ENCODE peak calls at places on chromosomes 6 and 20, in six cellular contexts. One of them, this sample, is unnamed.

GRCh38 chr20:17419459-17419858 is 111.7 kb downstream of the BFSP1 start:
- DNase-seq in activated naive CD4-positive, alpha-beta T cell treated with anti-CD3 and anti-CD28 coated beads, Interleukin-2, amount 50 U/mL, for 16 hours: no peak
- DNase-seq in lung: no peak
- DNase-seq in NCI-H1092: no peak
- DNase-seq in substantia nigra: no peak
- DNase-seq in activated T-helper 1 cell treated with anti-CD3 and anti-CD28 coated beads, Interleukin-2, amount 50 U/mL, for 16 hours: no peak
- DNase-seq in this sample: no peak

GRCh38 chr20:840858-841567 is 7.5 kb downstream of the FAM110A start:
- DNase-seq in lung: peak; percentile 60
- DNase-seq in substantia nigra: no peak
- DNase-seq in activated T-helper 1 cell treated with anti-CD3 and anti-CD28 coated beads, Interleukin-2, amount 50 U/mL, for 16 hours: no peak
- DNase-seq in NCI-H1092: no peak
- DNase-seq in activated naive CD4-positive, alpha-beta T cell treated with anti-CD3 and anti-CD28 coated beads, Interleukin-2, amount 50 U/mL, for 16 hours: peak; percentile 26
- DNase-seq in this sample: peak; percentile 76

GRCh38 chr20:6142348-6142993 is 19.6 kb upstream of the FERMT1 start:
- DNase-seq in lung: no peak
- DNase-seq in NCI-H1092: peak; percentile 44
- DNase-seq in activated naive CD4-positive, alpha-beta T cell treated with anti-CD3 and anti-CD28 coated beads, Interleukin-2, amount 50 U/mL, for 16 hours: peak; percentile 21
- DNase-seq in substantia nigra: no peak
- DNase-seq in activated T-helper 1 cell treated with anti-CD3 and anti-CD28 coated beads, Interleukin-2, amount 50 U/mL, for 16 hours: no peak
- DNase-seq in this sample: peak; percentile 63

GRCh38 chr20:38602185-38602581 is 574 bp downstream of the ARHGAP40 start:
- DNase-seq in lung: no peak
- DNase-seq in NCI-H1092: no peak
- DNase-seq in activated T-helper 1 cell treated with anti-CD3 and anti-CD28 coated beads, Interleukin-2, amount 50 U/mL, for 16 hours: no peak
- DNase-seq in substantia nigra: no peak
- DNase-seq in activated naive CD4-positive, alpha-beta T cell treated with anti-CD3 and anti-CD28 coated beads, Interleukin-2, amount 50 U/mL, for 16 hours: no peak
- DNase-seq in this sample: no peak

GRCh38 chr6:151023346-151023745 is 157.8 kb downstream of the MTHFD1L start:
- DNase-seq in activated T-helper 1 cell treated with anti-CD3 and anti-CD28 coated beads, Interleukin-2, amount 50 U/mL, for 16 hours: no peak
- DNase-seq in substantia nigra: no peak
- DNase-seq in NCI-H1092: no peak
- DNase-seq in activated naive CD4-positive, alpha-beta T cell treated with anti-CD3 and anti-CD28 coated beads, Interleukin-2, amount 50 U/mL, for 16 hours: no peak
- DNase-seq in lung: no peak
- DNase-seq in this sample: no peak

GRCh38 chr6:167702241-167702827 is 124.4 kb upstream of the AFDN start:
- DNase-seq in lung: no peak
- DNase-seq in substantia nigra: no peak
- DNase-seq in activated naive CD4-positive, alpha-beta T cell treated with anti-CD3 and anti-CD28 coated beads, Interleukin-2, amount 50 U/mL, for 16 hours: no peak
- DNase-seq in activated T-helper 1 cell treated with anti-CD3 and anti-CD28 coated beads, Interleukin-2, amount 50 U/mL, for 16 hours: no peak
- DNase-seq in NCI-H1092: no peak
- DNase-seq in this sample: no peak

GRCh38 chr6:135291288-135292116 is 110.4 kb downstream of the MYB start:
- DNase-seq in activated T-helper 1 cell treated with anti-CD3 and anti-CD28 coated beads, Interleukin-2, amount 50 U/mL, for 16 hours: no peak
- DNase-seq in NCI-H1092: no peak
- DNase-seq in lung: no peak
- DNase-seq in substantia nigra: no peak
- DNase-seq in activated naive CD4-positive, alpha-beta T cell treated with anti-CD3 and anti-CD28 coated beads, Interleukin-2, amount 50 U/mL, for 16 hours: no peak
- DNase-seq in this sample: no peak

GRCh38 chr20:62880147-62880934 is 18.7 kb upstream of the TCFL5 start:
- DNase-seq in substantia nigra: no peak
- DNase-seq in activated naive CD4-positive, alpha-beta T cell treated with anti-CD3 and anti-CD28 coated beads, Interleukin-2, amount 50 U/mL, for 16 hours: no peak
- DNase-seq in NCI-H1092: no peak
- DNase-seq in lung: no peak
- DNase-seq in activated T-helper 1 cell treated with anti-CD3 and anti-CD28 coated beads, Interleukin-2, amount 50 U/mL, for 16 hours: no peak
- DNase-seq in this sample: no peak

GRCh38 chr6:139981810-139982550 is 607.5 kb upstream of the CITED2 start:
- DNase-seq in lung: no peak
- DNase-seq in activated T-helper 1 cell treated with anti-CD3 and anti-CD28 coated beads, Interleukin-2, amount 50 U/mL, for 16 hours: no peak
- DNase-seq in activated naive CD4-positive, alpha-beta T cell treated with anti-CD3 and anti-CD28 coated beads, Interleukin-2, amount 50 U/mL, for 16 hours: no peak
- DNase-seq in substantia nigra: no peak
- DNase-seq in NCI-H1092: no peak
- DNase-seq in this sample: no peak

GRCh38 chr20:53079883-53080282 is 107.7 kb downstream of the TSHZ2 start:
- DNase-seq in NCI-H1092: no peak
- DNase-seq in activated T-helper 1 cell treated with anti-CD3 and anti-CD28 coated beads, Interleukin-2, amount 50 U/mL, for 16 hours: no peak
- DNase-seq in substantia nigra: no peak
- DNase-seq in lung: no peak
- DNase-seq in activated naive CD4-positive, alpha-beta T cell treated with anti-CD3 and anti-CD28 coated beads, Interleukin-2, amount 50 U/mL, for 16 hours: no peak
- DNase-seq in this sample: no peak

GRCh38 chr20:17395729-17396128 is 135.4 kb downstream of the BFSP1 start:
- DNase-seq in lung: no peak
- DNase-seq in NCI-H1092: no peak
- DNase-seq in activated naive CD4-positive, alpha-beta T cell treated with anti-CD3 and anti-CD28 coated beads, Interleukin-2, amount 50 U/mL, for 16 hours: no peak
- DNase-seq in substantia nigra: no peak
- DNase-seq in activated T-helper 1 cell treated with anti-CD3 and anti-CD28 coated beads, Interleukin-2, amount 50 U/mL, for 16 hours: no peak
- DNase-seq in this sample: no peak

GRCh38 chr20:1456300-1456699 is 10.3 kb downstream of the NSFL1C start:
- DNase-seq in NCI-H1092: no peak
- DNase-seq in activated naive CD4-positive, alpha-beta T cell treated with anti-CD3 and anti-CD28 coated beads, Interleukin-2, amount 50 U/mL, for 16 hours: no peak
- DNase-seq in activated T-helper 1 cell treated with anti-CD3 and anti-CD28 coated beads, Interleukin-2, amount 50 U/mL, for 16 hours: no peak
- DNase-seq in lung: no peak
- DNase-seq in substantia nigra: no peak
- DNase-seq in this sample: no peak

GRCh38 chr20:23889775-23890187 is 10.2 kb upstream of the CST5 start:
- DNase-seq in NCI-H1092: peak; percentile 63
- DNase-seq in activated naive CD4-positive, alpha-beta T cell treated with anti-CD3 and anti-CD28 coated beads, Interleukin-2, amount 50 U/mL, for 16 hours: peak; percentile 62
- DNase-seq in lung: peak; percentile 76
- DNase-seq in activated T-helper 1 cell treated with anti-CD3 and anti-CD28 coated beads, Interleukin-2, amount 50 U/mL, for 16 hours: peak; percentile 27
- DNase-seq in substantia nigra: peak; percentile 12
- DNase-seq in this sample: peak; percentile 79

GRCh38 chr20:41956316-41957050 is 338.3 kb upstream of the CHD6 start:
- DNase-seq in activated naive CD4-positive, alpha-beta T cell treated with anti-CD3 and anti-CD28 coated beads, Interleukin-2, amount 50 U/mL, for 16 hours: no peak
- DNase-seq in activated T-helper 1 cell treated with anti-CD3 and anti-CD28 coated beads, Interleukin-2, amount 50 U/mL, for 16 hours: no peak
- DNase-seq in substantia nigra: no peak
- DNase-seq in NCI-H1092: no peak
- DNase-seq in lung: no peak
- DNase-seq in this sample: no peak